ENCODE peak calls at places on chromosomes 11 and 22, in four cellular contexts. V is IMR-90, N is H1, L is K562. D is an unnamed sample.

GRCh38 chr11:94895971-94896370 is 77.4 kb downstream of the CWC15 start:
- DNase-seq in V (peak; percentile 73), N (no peak), L (no peak), D (no peak)

GRCh38 chr22:20284471-20285086 is 16.5 kb upstream of the RTN4R start:
- DNase-seq in V (no peak), N (no peak), L (peak; percentile 45), D (no peak)

GRCh38 chr11:90218606-90219005 is 4.2 kb downstream of the CHORDC1 start:
- DNase-seq in V (no peak), N (no peak), L (no peak), D (no peak)

GRCh38 chr22:32920032-32920628 is 118.6 kb downstream of the TIMP3 start:
- DNase-seq in V (peak; percentile 33), N (no peak), L (no peak), D (no peak)

GRCh38 chr11:72179804-72180396 is 12.0 kb upstream of the FOLR1 start:
- DNase-seq in V (no peak), N (no peak), L (no peak), D (no peak)

GRCh38 chr11:16737860-16738197 is 618 bp upstream of the C11orf58 start:
- DNase-seq in V (peak; percentile 4), N (no peak), L (no peak), D (no peak)

GRCh38 chr22:50671641-50672040 is 982 bp upstream of the SHANK3 start:
- DNase-seq in V (no peak), N (no peak), L (peak; percentile 2), D (no peak)

GRCh38 chr11:90330632-90331031 is 107.8 kb upstream of the CHORDC1 start:
- DNase-seq in V (no peak), N (no peak), L (no peak), D (no peak)

GRCh38 chr11:12075822-12076821 is 34.3 kb upstream of the MICAL2 start:
- DNase-seq in V (peak; percentile 100), N (no peak), L (no peak), D (peak; percentile 92)

GRCh38 chr11:41189711-41190477 is 269.6 kb downstream of the LRRC4C start:
- DNase-seq in V (no peak), N (no peak), L (no peak), D (no peak)
- TF ChIP-seq MAFK in V (no peak), N (no peak), L (no peak), D (no peak)

GRCh38 chr11:121775276-121775675 is 322.5 kb upstream of the SORL1-AS1 start:
- DNase-seq in V (no peak), N (no peak), L (no peak), D (no peak)

GRCh38 chr11:121777056-121777455 is 324.3 kb upstream of the SORL1-AS1 start:
- DNase-seq in V (no peak), N (no peak), L (no peak), D (no peak)

DNA sequence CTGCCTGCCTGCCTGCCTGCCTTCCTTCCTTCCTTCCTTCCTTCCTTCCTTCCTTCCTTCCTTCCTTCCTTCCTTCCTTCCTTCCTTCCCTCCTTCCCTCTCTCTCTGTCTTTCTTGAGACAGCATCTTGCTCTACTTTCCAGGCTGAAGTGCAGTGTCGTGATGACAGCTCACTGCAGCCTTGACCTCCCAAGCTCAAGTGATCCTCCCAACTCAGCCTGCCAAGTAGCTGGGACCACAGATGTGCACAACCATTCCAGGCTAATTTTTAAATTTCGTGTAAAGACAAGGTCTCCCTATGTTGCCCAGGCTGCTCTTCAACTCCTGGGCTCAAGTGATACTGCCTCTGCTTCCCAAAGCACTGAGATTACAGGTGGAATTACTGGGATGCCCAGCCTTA is 328.2 kb upstream of the SORL1-AS1 start:
- DNase-seq in V (no peak), N (no peak), L (no peak), D (no peak)
- TF ChIP-seq MAFK in V (no peak), N (no peak), L (no peak), D (no peak)

GRCh38 chr11:64148917-64149617 is 16.8 kb downstream of the MACROD1 start:
- DNase-seq in V (no peak), N (no peak), L (no peak), D (no peak)

GRCh38 chr11:64148200-64148916 is 17.6 kb downstream of the MACROD1 start:
- DNase-seq in V (peak; percentile 66), N (peak; percentile 56), L (peak; percentile 78), D (peak; percentile 72)

GRCh38 chr11:64151337-64151736 is 14.6 kb downstream of the MACROD1 start:
- DNase-seq in V (no peak), N (no peak), L (no peak), D (no peak)

GRCh38 chr11:64150051-64150450 is 15.9 kb downstream of the MACROD1 start:
- DNase-seq in V (no peak), N (no peak), L (no peak), D (no peak)

DNA sequence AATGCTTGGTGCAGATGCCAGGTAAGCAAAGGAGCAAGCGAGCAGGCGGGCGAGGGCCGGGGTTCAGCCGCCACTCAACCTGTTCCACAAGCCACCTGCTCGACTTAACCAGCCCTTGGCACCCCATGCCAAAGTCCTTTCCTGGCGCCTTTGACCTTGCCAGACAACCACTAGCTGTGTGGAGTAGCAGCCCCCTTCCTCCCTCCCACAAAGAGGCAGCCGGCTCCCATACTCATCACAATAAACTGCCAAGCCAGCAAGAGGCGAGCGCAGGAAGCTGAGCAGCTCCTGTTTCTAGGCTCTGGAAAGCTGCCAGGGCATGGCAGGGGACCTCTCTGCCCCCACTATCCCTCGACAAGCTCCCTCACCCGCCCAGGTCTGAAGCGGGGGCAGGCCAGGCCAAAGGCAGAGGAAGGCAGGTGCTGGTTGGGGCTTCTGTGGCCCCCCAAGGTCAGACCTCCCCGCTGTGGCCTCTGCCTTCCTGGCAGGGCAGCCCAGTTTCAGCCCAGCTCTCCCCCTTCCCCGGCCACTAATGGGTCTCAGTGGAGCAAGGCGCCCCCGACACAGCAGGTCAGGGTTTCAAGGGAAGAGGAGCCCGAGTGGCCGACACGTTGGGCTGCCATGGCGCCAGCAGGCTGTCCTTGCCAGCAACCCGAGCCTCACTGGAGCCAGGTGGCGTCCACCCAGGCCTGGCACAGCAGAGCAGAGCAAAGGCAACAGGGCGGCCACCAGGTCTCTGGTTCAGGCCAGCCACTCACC is 15.3 kb downstream of the MACROD1 start:
- DNase-seq in V (no peak), N (no peak), L (no peak), D (no peak)
- TF ChIP-seq MAFK in V (no peak), N (no peak), L (no peak), D (no peak)

GRCh38 chr11:26470992-26471391 is 101.1 kb downstream of the MUC15 start:
- DNase-seq in V (no peak), N (no peak), L (no peak), D (no peak)

GRCh38 chr11:26474401-26474800 is 97.7 kb downstream of the MUC15 start:
- DNase-seq in V (no peak), N (no peak), L (no peak), D (no peak)

GRCh38 chr11:26478710-26479109 is 93.4 kb downstream of the MUC15 start:
- DNase-seq in V (no peak), N (no peak), L (no peak), D (no peak)

GRCh38 chr11:26477406-26477805 is 94.7 kb downstream of the MUC15 start:
- DNase-seq in V (no peak), N (no peak), L (no peak), D (no peak)

DNA sequence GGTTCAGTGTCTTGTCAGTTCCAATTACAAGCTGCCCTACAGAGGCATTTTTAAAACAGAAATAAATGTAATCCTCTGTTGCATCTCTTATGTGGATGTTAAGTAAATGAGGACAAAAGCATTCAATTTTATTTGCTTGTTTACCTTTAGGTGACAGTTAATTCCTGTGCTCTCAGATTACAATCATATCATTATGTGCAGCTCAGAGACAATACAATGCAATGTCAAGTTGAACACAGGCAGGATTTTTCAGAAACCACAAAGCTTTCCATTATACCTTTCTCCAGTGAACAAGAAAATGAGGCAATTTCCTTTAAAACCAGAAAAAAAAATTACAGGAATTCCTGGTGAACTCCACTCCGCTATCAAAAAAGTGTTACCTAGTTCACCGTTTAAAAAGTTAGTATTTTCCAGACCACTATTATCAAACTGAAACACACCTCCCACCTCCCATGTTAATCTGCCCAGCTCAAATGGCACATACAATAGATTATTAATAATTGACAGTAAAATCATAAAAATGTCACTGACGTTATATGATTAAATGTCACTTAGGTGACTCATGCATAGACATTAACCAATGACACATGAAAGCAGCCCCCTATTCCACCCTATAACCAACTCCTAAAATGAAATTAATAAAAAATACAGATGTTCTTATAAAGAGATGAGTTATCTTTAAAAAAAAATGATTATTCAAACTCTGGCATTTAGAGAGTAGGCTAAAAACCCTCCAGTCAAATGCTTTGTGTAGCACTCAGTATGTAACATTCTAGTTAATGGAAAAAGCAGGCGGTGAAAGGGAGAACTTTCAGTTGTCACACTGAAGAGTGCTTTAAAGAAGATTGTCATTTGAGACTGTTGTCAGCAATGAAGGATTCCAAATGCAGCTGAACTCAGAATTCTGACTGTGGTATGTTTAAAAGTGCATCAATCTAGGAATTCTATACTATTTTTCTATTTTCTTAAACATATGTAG is 98.6 kb downstream of the MUC15 start:
- DNase-seq in V (no peak), N (no peak), L (no peak), D (no peak)
- TF ChIP-seq MAFK in V (no peak), N (no peak), L (no peak), D (no peak)

DNA sequence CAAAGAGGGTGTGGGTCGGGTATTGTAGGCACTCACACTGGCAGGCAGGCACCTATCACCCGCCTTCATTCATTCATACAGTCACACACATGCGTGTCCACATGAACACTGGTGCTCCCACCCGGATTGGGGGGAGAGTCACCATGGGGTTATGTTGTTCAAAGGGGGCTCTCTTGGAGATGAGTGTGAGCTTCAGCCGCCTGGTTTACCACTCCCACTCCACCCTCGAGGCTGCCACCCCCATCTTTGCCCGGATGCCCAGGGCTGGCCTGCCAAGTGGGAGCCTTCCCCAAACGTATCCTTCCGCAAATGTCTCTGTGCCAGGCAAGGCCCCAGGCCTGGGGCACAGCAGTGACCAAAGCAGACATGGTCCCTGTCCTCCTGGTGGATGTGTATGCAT is 22.6 kb downstream of the MRGPRD start:
- DNase-seq in V (no peak), N (no peak), L (no peak), D (no peak)
- TF ChIP-seq MAFK in V (no peak), N (no peak), L (no peak), D (no peak)

DNA sequence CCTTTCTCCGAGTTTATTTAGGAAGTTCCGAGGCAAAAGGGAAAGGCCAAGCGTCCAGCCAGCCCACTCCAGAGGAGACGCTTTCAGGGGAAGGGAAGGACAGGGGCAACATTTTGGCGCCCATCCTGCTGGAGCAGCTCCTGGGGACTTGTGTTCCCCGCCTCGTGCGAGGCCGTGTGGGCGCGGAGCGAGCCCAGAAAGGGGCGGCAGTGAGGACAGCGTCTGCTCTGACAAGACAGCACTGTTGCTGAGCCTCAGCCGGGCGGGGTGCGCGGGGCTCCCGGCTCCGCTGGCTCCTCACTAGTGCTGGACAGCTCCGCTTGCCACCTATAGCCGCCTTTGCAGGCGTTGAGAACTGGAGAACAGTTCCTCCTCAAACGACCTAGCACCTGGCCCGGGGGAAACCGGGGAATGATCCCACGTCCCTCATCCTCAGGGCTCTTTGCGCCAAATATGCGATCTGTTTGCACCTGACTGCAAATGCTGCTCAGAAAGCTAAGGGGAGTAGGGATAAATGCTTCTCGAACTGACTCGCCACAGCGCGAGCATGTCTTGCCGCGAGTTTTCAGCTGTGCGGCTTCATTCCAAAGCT is 722 bp upstream of the GUCY1A2 start:
- DNase-seq in V (peak; percentile 61), N (no peak), L (no peak), D (peak; percentile 32)
- TF ChIP-seq MAFK in V (no peak), N (no peak), L (no peak), D (no peak)